ENCODE peak calls at places on chromosomes 13 and 19, in seven cellular contexts. I is HCT116; J is activated CD8-positive, alpha-beta memory T cell treated with anti-CD3 and anti-CD28 coated beads, Interleukin-2, amount 10 ng/mL, durations not matched to agents 7 days and 5 days; Z is activated naive CD8-positive, alpha-beta T cell treated with anti-CD3 and anti-CD28 coated beads, Interleukin-2, amount 50 U/mL, for 24 hours; U is right cardiac atrium; E is activated T-cell treated with anti-CD3 and anti-CD28 coated beads, Interleukin-2, amount 50 U/mL, for 4 hours; T is mucosa of descending colon. N is an unnamed sample.
A peak's percentile ranks its signal among the peaks of the same experiment; 100 is the strongest.

GRCh38 chr13:57629821-57630235 is 1.7 kb upstream of the PCDH17 start:
- ATAC-seq in I (no peak), J (peak; percentile 45), Z (peak; percentile 37), U (peak; percentile 87), E (peak; percentile 32), T (peak; percentile 27), N (peak; percentile 43)

GRCh38 chr13:23279321-23279720 is 98.5 kb downstream of the SGCG start:
- ATAC-seq in I (no peak), J (no peak), Z (no peak), U (no peak), E (no peak), T (no peak), N (no peak)

GRCh38 chr13:80360298-80360827 is 19.4 kb upstream of the SPRY2 start:
- ATAC-seq in I (no peak), J (no peak), Z (no peak), U (no peak), E (no peak), T (no peak), N (no peak)

GRCh38 chr19:17751103-17751911 is at the start of gene FCHO1:
- ATAC-seq in I (no peak), J (peak; percentile 69), Z (peak; percentile 61), U (peak; percentile 9), E (peak; percentile 62), T (peak; percentile 73), N (peak; percentile 38)

GRCh38 chr13:89982406-89983085 is 1364.9 kb upstream of the MIR17HG start:
- ATAC-seq in I (no peak), J (no peak), Z (no peak), U (no peak), E (no peak), T (no peak), N (no peak)

GRCh38 chr19:16185925-16186234 is 670 bp downstream of the FAM32A start:
- ATAC-seq in I (peak; percentile 48), J (no peak), Z (no peak), U (no peak), E (no peak), T (no peak), N (no peak)

GRCh38 chr19:16496613-16496983 is 404 bp downstream of the C19orf44 start:
- ATAC-seq in I (peak; percentile 7), J (no peak), Z (no peak), U (peak; percentile 22), E (no peak), T (no peak), N (no peak)

GRCh38 chr19:22882797-22883196 is 50.7 kb downstream of the ZNF723 start:
- ATAC-seq in I (no peak), J (no peak), Z (no peak), U (peak; percentile 78), E (no peak), T (no peak), N (no peak)

GRCh38 chr13:85529216-85529590 is 270.0 kb downstream of the SLITRK6 start:
- ATAC-seq in I (no peak), J (no peak), Z (no peak), U (no peak), E (no peak), T (no peak), N (no peak)

GRCh38 chr13:94090773-94091172 is 388.7 kb downstream of the DCT start:
- ATAC-seq in I (no peak), J (no peak), Z (no peak), U (no peak), E (no peak), T (no peak), N (no peak)

GRCh38 chr19:49355890-49356289 is 6.3 kb downstream of the TEAD2 start:
- ATAC-seq in I (no peak), J (no peak), Z (no peak), U (peak; percentile 74), E (no peak), T (no peak), N (peak; percentile 23)

GRCh38 chr13:30480292-30480947 is 14.7 kb upstream of the HMGB1 start:
- ATAC-seq in I (no peak), J (no peak), Z (no peak), U (no peak), E (no peak), T (peak; percentile 82), N (no peak)

N was measured in esophagus mucosa.